ENCODE peak calls at places on chromosomes 4 and X, in six cellular contexts. X, J, N, S, Z and M are unnamed samples.
A peak's percentile ranks its signal among the peaks of the same experiment; 100 is the strongest.

GRCh38 chr4:38161208-38162113 is 201.3 kb downstream of the PTTG2 start:
- DNase-seq in X (no peak), S (no peak), N (no peak), J (peak; percentile 65), Z (no peak), M (no peak)

GRCh38 chr4:43223820-43224219 is 331.3 kb downstream of the GRXCR1 start:
- DNase-seq in X (no peak), S (no peak), N (no peak), Z (no peak), J (peak; percentile 3), M (no peak)

GRCh38 chrX:38879631-38880220 is 78.5 kb downstream of the MID1IP1 start:
- DNase-seq in X (peak; percentile 47), N (no peak), Z (peak; percentile 18), J (no peak), S (no peak), M (peak; percentile 47)

GRCh38 chr4:153082322-153083301 is 121.6 kb upstream of the TRIM2 start:
- DNase-seq in Z (no peak), X (no peak), N (no peak), J (no peak), S (no peak), M (no peak)

GRCh38 chr4:151561551-151562256 is 152.7 kb downstream of the FHIP1A start:
- DNase-seq in X (no peak), Z (no peak), S (no peak), N (no peak), J (peak; percentile 51), M (no peak)

GRCh38 chr4:80098635-80099034 is 25.6 kb upstream of the ANTXR2 start:
- DNase-seq in Z (no peak), X (no peak), S (no peak), J (no peak), N (no peak), M (no peak)

GRCh38 chr4:88791274-88791673 is 93.6 kb upstream of the NAP1L5 start:
- DNase-seq in X (no peak), J (peak; percentile 63), Z (no peak), S (no peak), N (no peak), M (no peak)

GRCh38 chrX:72050011-72050410 is 81.7 kb downstream of the RTL5 start:
- DNase-seq in X (no peak), N (no peak), Z (no peak), S (no peak), J (peak; percentile 9), M (no peak)

GRCh38 chr4:182293836-182294235 is 50.6 kb downstream of the TENM3 start:
- DNase-seq in N (no peak), X (no peak), S (no peak), Z (no peak), J (no peak), M (no peak)

GRCh38 chr4:125314676-125315570 is at the start of gene FAT4:
- DNase-seq in X (peak; percentile 96), S (peak; percentile 93), N (peak; percentile 48), Z (peak; percentile 95), J (peak; percentile 99), M (peak; percentile 87)

GRCh38 chr4:154642361-154642760 is 29.9 kb upstream of the FGG start:
- DNase-seq in J (no peak), Z (no peak), N (no peak), S (no peak), X (no peak), M (no peak)

GRCh38 chrX:144253356-144253755 is 369.5 kb downstream of the UBE2NL start:
- DNase-seq in Z (no peak), J (no peak), S (no peak), X (no peak), N (no peak), M (no peak)

GRCh38 chr4:10171055-10171454 is 54.5 kb upstream of the WDR1 start:
- DNase-seq in N (no peak), S (no peak), Z (no peak), J (no peak), X (no peak), M (no peak)

GRCh38 chr4:174669278-174669677 is 147.0 kb upstream of the HPGD start:
- DNase-seq in X (no peak), J (peak; percentile 95), N (no peak), S (no peak), Z (no peak), M (no peak)

GRCh38 chrX:54817220-54817820 is 9.8 kb downstream of the MAGED2 start:
- DNase-seq in S (no peak), X (no peak), Z (no peak), N (no peak), J (no peak), M (no peak)

GRCh38 chr4:1873776-1874175 is 2.6 kb downstream of the NSD2 start:
- DNase-seq in Z (no peak), J (no peak), S (peak; percentile 56), N (no peak), X (no peak), M (no peak)

GRCh38 chr4:151098191-151098590 is 1.2 kb upstream of the RPS3A start:
- DNase-seq in Z (no peak), S (no peak), J (no peak), N (no peak), X (no peak), M (no peak)

GRCh38 chrX:119062750-119063374 is 9.9 kb upstream of the CT47C1 start:
- DNase-seq in X (no peak), N (no peak), S (no peak), Z (no peak), J (no peak), M (no peak)

GRCh38 chr4:36159208-36159607 is 85.1 kb downstream of the ARAP2 start:
- DNase-seq in J (no peak), Z (no peak), X (peak; percentile 21), N (no peak), S (no peak), M (no peak)

GRCh38 chr4:61401771-61402170 is 201.6 kb downstream of the ADGRL3 start:
- DNase-seq in Z (no peak), X (no peak), N (no peak), J (no peak), S (no peak), M (no peak)

GRCh38 chr4:7266525-7267292 is 74.4 kb downstream of the SORCS2 start:
- DNase-seq in S (no peak), J (peak; percentile 96), N (no peak), Z (no peak), X (peak; percentile 33), M (no peak)

GRCh38 chr4:87165886-87166285 is 54.5 kb downstream of the KLHL8 start:
- DNase-seq in N (no peak), X (no peak), S (no peak), Z (no peak), J (no peak), M (no peak)
- H3K27ac ChIP-seq in N (no peak overlapping the region), X (no peak overlapping the region), S (no peak overlapping the region), Z (no peak overlapping the region), J (no peak overlapping the region), M (no peak overlapping the region)

DNA sequence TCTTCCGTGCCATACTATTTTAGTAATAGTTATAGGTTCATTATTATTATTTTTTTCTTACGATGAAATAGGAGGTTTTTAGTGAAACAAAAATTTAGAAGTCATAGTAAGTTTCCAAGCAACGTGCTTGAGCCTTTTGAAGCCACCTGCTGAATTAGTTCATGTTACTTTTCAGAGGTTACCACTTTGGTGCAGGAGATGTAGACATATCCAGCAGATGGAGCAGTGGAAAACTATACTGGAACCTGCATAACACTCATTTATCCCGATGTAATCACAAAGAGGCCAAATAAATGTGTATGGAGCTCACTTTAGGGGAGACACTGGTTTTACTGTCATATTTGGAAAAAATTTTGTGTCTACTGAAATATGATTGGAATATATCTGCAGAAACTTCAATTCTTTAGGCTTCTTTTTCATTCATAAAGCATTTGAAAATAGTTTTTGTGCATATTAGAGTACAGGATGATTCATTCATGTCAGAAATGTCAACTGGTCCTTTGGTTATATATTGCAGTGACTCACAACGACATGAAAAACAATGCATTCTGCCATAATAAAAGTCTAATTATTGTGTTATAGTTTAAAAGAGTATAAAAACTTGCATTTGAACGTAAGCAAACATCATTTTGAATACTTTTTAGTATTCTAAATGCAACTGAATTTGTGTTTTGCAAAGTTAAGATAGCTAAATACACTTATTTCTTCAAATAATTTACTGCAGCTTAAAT is 2182.9 kb upstream of the TENM3 start:
- DNase-seq in Z (no peak), N (no peak), X (no peak), S (no peak), J (peak; percentile 2), M (no peak)
- H3K27me3 ChIP-seq in Z (no peaks in the 10 kb centered on the region), N (peaks cover 4% of the 10 kb centered on the region), X (peaks cover 15% of the 10 kb centered on the region), S (peaks cover 53% of the 10 kb centered on the region), J (peaks cover 54% of the 10 kb centered on the region), M (peaks cover 38% of the 10 kb centered on the region)

GRCh38 chr4:186189656-186190055 is 1.7 kb upstream of the CYP4V2 start:
- DNase-seq in N (no peak), J (no peak), Z (no peak), X (no peak), S (no peak), M (no peak)

GRCh38 chr4:186191266-186192067 is at the start of gene CYP4V2:
- DNase-seq in S (peak; percentile 91), Z (peak; percentile 82), J (peak; percentile 89), X (peak; percentile 93), N (peak; percentile 92), M (peak; percentile 49)

GRCh38 chr4:186190456-186191265 is 706 bp upstream of the CYP4V2 start:
- DNase-seq in X (peak; percentile 78), Z (no peak), J (peak; percentile 45), N (peak; percentile 80), S (no peak), M (no peak)

GRCh38 chr4:186193851-186194250 is 2.5 kb downstream of the CYP4V2 start:
- DNase-seq in N (no peak), J (no peak), S (no peak), Z (no peak), X (no peak), M (no peak)

GRCh38 chr4:186192068-186192751 is 843 bp downstream of the CYP4V2 start:
- DNase-seq in N (no peak), X (peak; percentile 60), S (no peak), Z (no peak), J (peak; percentile 66), M (peak; percentile 16)
- H3K27ac ChIP-seq in N (peak overlapping the region; percentile 89), X (peak overlapping the region; percentile 88), S (peak overlapping the region; percentile 98), Z (peak overlapping the region; percentile 97), J (peak overlapping the region; percentile 77), M (peak overlapping the region; percentile 87)

GRCh38 chr4:112516076-112516385 is at the start of gene NEUROG2:
- DNase-seq in J (no peak), Z (no peak), X (no peak), S (no peak), N (no peak), M (no peak)
- H3K27me3 ChIP-seq in J (peaks cover 100% of the 10 kb centered on the region), Z (no peaks in the 10 kb centered on the region), X (peaks cover 83% of the 10 kb centered on the region), S (peaks cover 100% of the 10 kb centered on the region), N (peaks cover 75% of the 10 kb centered on the region), M (peaks cover 96% of the 10 kb centered on the region)